ENCODE peak calls at places on chromosomes 11 and 22, in four cellular contexts. Z, S, H and O are unnamed samples.

GRCh38 chr11:3853935-3854659 is 1.4 kb upstream of the STIM1 start:
- DNase-seq in Z (peak; percentile 79), S (peak; percentile 88), H (no peak), O (no peak)

GRCh38 chr11:112361396-112361795 is 100.7 kb upstream of the PLET1 start:
- DNase-seq in Z (no peak), S (no peak), H (no peak), O (no peak)

GRCh38 chr11:45180158-45180887 is 33.9 kb downstream of the PRDM11 start:
- DNase-seq in Z (peak; percentile 82), S (peak; percentile 40), H (no peak), O (no peak)

GRCh38 chr11:38718049-38718448 is 2120.0 kb upstream of the RAG2 start:
- DNase-seq in Z (no peak), S (no peak), H (no peak), O (no peak)

GRCh38 chr11:73757598-73757997 is 3.3 kb downstream of the RAB6A start:
- DNase-seq in Z (peak; percentile 50), S (no peak), H (no peak), O (no peak)

GRCh38 chr11:100205926-100206325 is 481.2 kb upstream of the ARHGAP42 start:
- DNase-seq in Z (no peak), S (no peak), H (no peak), O (no peak)

GRCh38 chr22:47177334-47177815 is 414.9 kb downstream of the TBC1D22A start:
- DNase-seq in Z (no peak), S (no peak), H (no peak), O (no peak)

GRCh38 chr11:63613517-63614135 is 607 bp downstream of the PLAAT3 start:
- DNase-seq in Z (no peak), S (peak; percentile 70), H (no peak), O (no peak)

GRCh38 chr11:96426356-96427103 is 36.7 kb downstream of the JRKL start:
- DNase-seq in Z (peak; percentile 70), S (peak; percentile 60), H (peak; percentile 32), O (no peak)

GRCh38 chr11:7143908-7144307 is 55.1 kb downstream of the RBMXL2 start:
- DNase-seq in Z (peak; percentile 16), S (peak; percentile 3), H (peak; percentile 20), O (no peak)

GRCh38 chr11:128098840-128099239 is 488.5 kb downstream of the ETS1 start:
- DNase-seq in Z (peak; percentile 8), S (no peak), H (no peak), O (no peak)

GRCh38 chr11:7485854-7486425 is 634 bp downstream of the OLFML1 start:
- DNase-seq in Z (no peak), S (no peak), H (no peak), O (no peak)

GRCh38 chr11:63551889-63552266 is 11.3 kb downstream of the PLAAT2 start:
- DNase-seq in Z (no peak), S (no peak), H (no peak), O (no peak)

GRCh38 chr11:34439521-34440258 is 956 bp downstream of the CAT start:
- DNase-seq in Z (no peak), S (no peak), H (no peak), O (no peak)

GRCh38 chr22:49535527-49536125 is 292.0 kb downstream of the BRD1 start:
- DNase-seq in Z (no peak), S (no peak), H (no peak), O (no peak)

GRCh38 chr22:20857838-20858614 is 585 bp downstream of the PI4KA start:
- DNase-seq in Z (peak; percentile 90), S (no peak), H (peak; percentile 76), O (peak; percentile 72)

GRCh38 chr11:133040289-133040893 is 491.9 kb downstream of the OPCML start:
- DNase-seq in Z (no peak), S (no peak), H (no peak), O (no peak)

GRCh38 chr11:117457835-117458234 is 130.2 kb downstream of the CEP164 start:
- DNase-seq in Z (no peak), S (no peak), H (no peak), O (no peak)

GRCh38 chr11:126890561-126890960 is 110.0 kb downstream of the KIRREL3 start:
- DNase-seq in Z (no peak), S (no peak), H (no peak), O (no peak)

GRCh38 chr22:41435560-41435959 is 11.0 kb downstream of the TOB2 start:
- DNase-seq in Z (no peak), S (no peak), H (no peak), O (no peak)

GRCh38 chr11:413120-414081 is 1.4 kb downstream of the SIGIRR start:
- DNase-seq in Z (no peak), S (no peak), H (no peak), O (no peak)

GRCh38 chr11:61513143-61513740 is 4.7 kb downstream of the LRRC10B start:
- DNase-seq in Z (no peak), S (no peak), H (no peak), O (no peak)

GRCh38 chr11:65642014-65642671 is 4.2 kb downstream of the SIPA1 start:
- DNase-seq in Z (no peak), S (peak; percentile 64), H (no peak), O (no peak)

GRCh38 chr11:45934580-45935318 is 12.3 kb downstream of the LARGE2 start:
- DNase-seq in Z (no peak), S (no peak), H (no peak), O (no peak)

GRCh38 chr11:123241874-123242538 is 47.0 kb upstream of the CLMP start:
- DNase-seq in Z (no peak), S (no peak), H (no peak), O (no peak)

GRCh38 chr22:49324527-49325491 is 502.9 kb downstream of the BRD1 start:
- DNase-seq in Z (peak; percentile 23), S (no peak), H (no peak), O (no peak)

GRCh38 chr11:106594751-106595351 is 423.4 kb downstream of the GUCY1A2 start:
- DNase-seq in Z (no peak), S (no peak), H (no peak), O (no peak)

GRCh38 chr22:30116362-30117117 is 36.3 kb downstream of the HORMAD2 start:
- DNase-seq in Z (peak; percentile 13), S (no peak), H (peak; percentile 4), O (peak; percentile 38)